ENCODE peak calls at places on chromosomes 1 and 21, in four cellular contexts. F, I, B and Y are unnamed samples.

GRCh38 chr1:47431534-47431933 is 6.3 kb upstream of the FOXD2 start:
- DNase-seq in I (no peak), F (no peak), B (no peak), Y (no peak)

GRCh38 chr1:235513495-235514366 is 9.5 kb upstream of the B3GALNT2 start:
- DNase-seq in I (no peak), B (peak), F (peak), Y (peak)

GRCh38 chr1:19512545-19512944 is 27.2 kb upstream of the CAPZB start:
- DNase-seq in I (no peak), B (no peak), F (no peak), Y (no peak)

GRCh38 chr1:155669233-155670162 is 19.1 kb downstream of the YY1AP1 start:
- DNase-seq in I (no peak), F (no peak), B (no peak), Y (no peak)

GRCh38 chr21:46559291-46559983 is 45.4 kb downstream of the S100B start:
- DNase-seq in B (no peak), F (no peak), I (peak), Y (no peak)

GRCh38 chr1:218481116-218481775 is 136.1 kb downstream of the TGFB2 start:
- DNase-seq in I (no peak), F (no peak), B (no peak), Y (no peak)

GRCh38 chr1:31715097-31715872 is 11.5 kb upstream of the COL16A1 start:
- DNase-seq in B (peak), I (no peak), F (peak), Y (peak)

GRCh38 chr1:20366766-20367602 is 76.3 kb downstream of the VWA5B1 start:
- DNase-seq in B (peak), I (no peak), F (peak), Y (peak)

GRCh38 chr21:25898671-25899070 is 163.9 kb downstream of the GABPA start:
- DNase-seq in I (no peak), F (no peak), B (no peak), Y (no peak)

GRCh38 chr21:38996355-38996754 is 186.9 kb downstream of the PSMG1 start:
- DNase-seq in B (no peak), F (no peak), I (no peak), Y (no peak)

GRCh38 chr1:59317343-59317742 is 20.4 kb downstream of the FGGY start:
- DNase-seq in I (no peak), F (no peak), B (no peak), Y (no peak)

GRCh38 chr1:87636198-87636892 is 307.7 kb downstream of the LMO4 start:
- DNase-seq in I (no peak), F (no peak), B (no peak), Y (no peak)

GRCh38 chr1:244792188-244792850 is 43.1 kb upstream of the COX20 start:
- DNase-seq in F (no peak), I (no peak), B (no peak), Y (no peak)

GRCh38 chr1:9196129-9197040 is 38.2 kb upstream of the H6PD start:
- DNase-seq in F (peak), B (peak), I (peak), Y (peak)

GRCh38 chr1:102191723-102192122 is 195.0 kb upstream of the OLFM3 start:
- DNase-seq in B (peak), I (no peak), F (peak), Y (peak)

GRCh38 chr1:28887835-28888682 is 26.3 kb upstream of the EPB41 start:
- DNase-seq in B (no peak), I (no peak), F (no peak), Y (peak)

GRCh38 chr1:2539312-2539907 is 9.3 kb upstream of the HES5 start:
- DNase-seq in I (no peak), F (no peak), B (no peak), Y (peak)

GRCh38 chr1:221268295-221268694 is 389.1 kb downstream of the HLX start:
- DNase-seq in F (peak), B (peak), I (no peak), Y (no peak)

GRCh38 chr21:25456672-25457071 is 150.6 kb downstream of the MRPL39 start:
- DNase-seq in I (no peak), F (no peak), B (no peak), Y (no peak)

GRCh38 chr1:10431065-10431730 is 965 bp downstream of the CENPS start:
- DNase-seq in F (peak), B (peak), I (no peak), Y (no peak)